ENCODE peak calls at places on chromosomes 13 and 19, in ten cellular contexts. R is endothelial cell, V is progenitor cell of endocrine pancreas, Z is fibroblast of pulmonary artery, N is heart right ventricle, K is BJ, D is fibroblast of mammary gland, Y is bronchial epithelial cell, S is heart left ventricle, U is sigmoid colon. M is an unnamed sample.

GRCh38 chr13:111343186-111343805 is 22.9 kb downstream of the TEX29 start:
- DNase-seq in Z (no peak), S (no peak), R (no peak), V (no peak), U (no peak), K (no peak), N (no peak), Y (no peak), D (no peak), M (no peak)

GRCh38 chr19:48354332-48354992 is 9.3 kb downstream of the TMEM143 start:
- DNase-seq in D (no peak), K (no peak), U (no peak), Y (no peak), V (no peak), Z (no peak), S (no peak), N (no peak), R (no peak), M (peak; percentile 40)

GRCh38 chr13:95643814-95644598 is 500 bp downstream of the DZIP1 start:
- DNase-seq in S (peak; percentile 22), Y (no peak), V (peak; percentile 37), R (peak; percentile 57), N (peak; percentile 24), D (peak; percentile 31), U (no peak), K (no peak), Z (peak; percentile 42), M (peak; percentile 39)

GRCh38 chr13:73842621-73843020 is 291.6 kb downstream of the KLF12 start:
- DNase-seq in V (no peak), S (no peak), R (no peak), Z (peak; percentile 35), D (no peak), K (no peak), U (no peak), N (no peak), Y (no peak), M (peak; percentile 21)

GRCh38 chr13:38759390-38759789 is 72.5 kb downstream of the FREM2 start:
- DNase-seq in D (no peak), Z (no peak), U (no peak), Y (no peak), K (no peak), V (no peak), R (no peak), S (no peak), N (no peak), M (no peak)

GRCh38 chr19:16867211-16867610 is 21.6 kb upstream of the F2RL3 start:
- DNase-seq in Y (peak; percentile 38), K (no peak), S (no peak), R (no peak), U (no peak), D (no peak), Z (no peak), N (no peak), V (no peak), M (peak; percentile 34)

GRCh38 chr13:28336193-28336657 is 158.7 kb downstream of the FLT1 start:
- DNase-seq in K (no peak), N (peak; percentile 36), S (peak; percentile 34), V (no peak), R (peak; percentile 39), U (no peak), Y (no peak), D (no peak), Z (no peak), M (no peak)

GRCh38 chr19:38869160-38869835 is 8.8 kb downstream of the RINL start:
- DNase-seq in K (no peak), R (no peak), Y (no peak), D (no peak), N (peak; percentile 35), V (no peak), U (no peak), S (peak; percentile 24), Z (no peak), M (no peak)

GRCh38 chr13:58843567-58843966 is 1212.0 kb downstream of the PCDH17 start:
- DNase-seq in Y (no peak), D (no peak), S (no peak), Z (no peak), K (no peak), U (no peak), N (no peak), V (no peak), R (no peak), M (no peak)

GRCh38 chr19:13401388-13401787 is 104.9 kb downstream of the CACNA1A start:
- DNase-seq in S (no peak), K (no peak), Z (peak; percentile 57), D (peak; percentile 79), N (no peak), U (no peak), Y (peak; percentile 29), V (no peak), R (peak; percentile 3), M (peak; percentile 20)

GRCh38 chr13:53150568-53150967 is 122.0 kb downstream of the OLFM4 start:
- DNase-seq in S (no peak), N (no peak), R (no peak), K (no peak), U (no peak), Y (peak; percentile 37), D (no peak), V (no peak), Z (no peak), M (no peak)

GRCh38 chr13:60000081-60000480 is 163.6 kb downstream of the DIAPH3 start:
- DNase-seq in S (no peak), U (no peak), N (no peak), V (no peak), R (no peak), K (no peak), Y (no peak), Z (peak; percentile 20), D (no peak), M (no peak)

GRCh38 chr19:28898279-28898678 is 314.7 kb downstream of the UQCRFS1 start:
- DNase-seq in V (no peak), Y (no peak), Z (no peak), K (peak; percentile 34), U (no peak), D (no peak), N (no peak), R (no peak), S (no peak), M (no peak)

GRCh38 chr13:73767191-73767741 is 366.9 kb downstream of the KLF12 start:
- DNase-seq in V (no peak), Y (no peak), N (no peak), U (no peak), K (no peak), S (no peak), Z (no peak), D (no peak), R (no peak), M (peak; percentile 54)

GRCh38 chr13:51625555-51626345 is 41.5 kb downstream of the WDFY2 start:
- DNase-seq in S (peak; percentile 42), V (no peak), K (no peak), D (no peak), Y (peak; percentile 73), Z (peak; percentile 54), N (peak; percentile 42), U (no peak), R (no peak), M (no peak)

GRCh38 chr13:75326173-75327131 is 155.5 kb downstream of the TBC1D4 start:
- DNase-seq in R (peak; percentile 20), K (no peak), N (no peak), U (no peak), S (no peak), D (peak; percentile 44), Z (peak; percentile 89), V (no peak), Y (no peak), M (peak; percentile 67)

GRCh38 chr19:50492303-50493052 is 15.8 kb upstream of the GARIN5A start:
- DNase-seq in Y (no peak), N (no peak), K (no peak), U (peak; percentile 45), Z (no peak), V (no peak), D (no peak), R (no peak), S (no peak), M (peak; percentile 13)

DNA sequence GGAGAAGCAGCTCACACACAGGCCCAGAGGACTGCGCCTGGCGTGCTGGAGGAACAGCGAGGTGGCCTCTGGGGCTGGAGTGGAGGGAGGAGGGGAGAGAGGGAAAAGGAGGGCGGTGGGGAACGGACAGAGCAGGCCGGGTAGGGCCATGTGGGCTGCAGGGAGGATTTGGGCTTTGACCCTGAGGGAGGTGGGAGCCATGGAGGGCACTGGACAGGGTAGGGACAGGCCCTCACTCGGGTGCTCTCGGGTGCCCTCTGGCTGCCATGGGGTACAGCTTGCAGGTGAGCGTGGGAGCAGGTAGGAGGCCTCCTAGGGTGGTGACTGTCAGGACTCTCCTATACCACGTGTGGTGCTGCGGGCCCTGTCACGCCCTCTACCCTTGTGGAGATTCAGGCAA is 22.8 kb downstream of the PLIN4 start:
- DNase-seq in D (no peak), Y (peak; percentile 35), K (no peak), U (no peak), S (no peak), N (no peak), V (no peak), Z (no peak), R (no peak), M (no peak)
- TF ChIP-seq CTCF in D (no peak), Y (peak; percentile 70), K (no peak), U (no peak), S (no peak), N (no peak), V (peak; percentile 17), Z (peak; percentile 5), R (no peak), M (peak; percentile 20)

GRCh38 chr19:44694184-44694579 is 4.8 kb upstream of the CEACAM16 start:
- DNase-seq in K (no peak), R (no peak), S (no peak), Z (no peak), U (no peak), Y (no peak), V (no peak), D (no peak), N (no peak), M (no peak)
- TF ChIP-seq CTCF in K (peak; percentile 38), R (peak; percentile 48), S (no peak), Z (peak; percentile 34), U (no peak), Y (peak; percentile 28), V (peak; percentile 33), D (peak; percentile 40), N (no peak), M (peak; percentile 49)

GRCh38 chr13:99390601-99391000 is 83.4 kb upstream of the GPR183 start:
- DNase-seq in R (no peak), Z (no peak), S (no peak), N (no peak), U (no peak), V (no peak), K (no peak), Y (no peak), D (no peak), M (no peak)
- TF ChIP-seq CTCF in R (no peak), Z (no peak), S (no peak), N (no peak), U (no peak), V (no peak), K (no peak), Y (no peak), D (no peak), M (no peak)

DNA sequence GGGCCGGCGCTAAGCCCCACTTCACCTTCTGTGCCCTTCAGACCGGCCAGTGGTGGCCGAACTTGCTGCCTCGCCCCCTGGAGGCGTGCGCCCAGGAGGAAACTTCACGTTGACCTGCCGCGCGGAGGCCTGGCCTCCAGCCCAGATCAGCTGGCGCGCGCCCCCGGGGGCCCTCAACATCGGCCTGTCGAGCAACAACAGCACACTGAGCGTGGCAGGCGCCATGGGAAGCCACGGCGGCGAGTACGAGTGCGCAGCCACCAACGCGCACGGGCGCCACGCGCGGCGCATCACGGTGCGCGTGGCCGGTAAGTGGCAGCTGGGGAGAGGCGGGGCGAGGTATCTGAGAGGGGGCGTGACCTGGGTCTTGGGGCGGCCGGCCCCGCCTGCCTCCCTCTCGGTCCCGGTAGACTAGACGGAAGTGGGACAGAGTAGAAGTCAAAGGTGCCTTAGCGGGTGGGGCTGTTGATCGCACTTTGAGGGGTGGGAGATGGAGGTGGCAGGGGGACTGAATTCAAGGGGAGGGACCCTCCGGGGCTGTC is 5.6 kb downstream of the ICAM5 start:
- DNase-seq in R (no peak), Z (no peak), K (no peak), D (no peak), N (peak; percentile 44), V (no peak), S (no peak), Y (no peak), U (no peak), M (peak; percentile 48)
- TF ChIP-seq CTCF in R (no peak), Z (no peak), K (peak; percentile 29), D (no peak), N (no peak), V (peak; percentile 23), S (no peak), Y (no peak), U (no peak), M (peak; percentile 23)

M was measured in choroid plexus epithelial cell.